ENCODE peak calls at places on chromosomes 5 and 9, in six cellular contexts. P is HCT116, E is SK-N-SH, F is K562, B is GM12878, N is H1. S is an unnamed sample.

GRCh38 chr5:36744041-36744677 is 132.4 kb upstream of the NIPBL start:
- DNase-seq in P (no peak), E (no peak), F (peak), B (no peak), N (no peak), S (no peak)

GRCh38 chr9:114078021-114078780 is at the start of gene AMBP:
- DNase-seq in P (no peak), E (peak), F (peak), B (no peak), N (no peak), S (no peak)

GRCh38 chr5:15510092-15510491 is 10.1 kb downstream of the FBXL7 start:
- DNase-seq in P (no peak), E (no peak), F (no peak), B (no peak), N (no peak), S (no peak)

GRCh38 chr5:96431376-96432244 is 1.4 kb downstream of the PCSK1 start:
- DNase-seq in P (no peak), E (no peak), F (peak), B (no peak), N (peak), S (no peak)

GRCh38 chr9:134846187-134846586 is 34.4 kb upstream of the FCN2 start:
- DNase-seq in P (no peak), E (no peak), F (no peak), B (no peak), N (no peak), S (no peak)

GRCh38 chr5:167866797-167867196 is 424.6 kb upstream of the WWC1 start:
- DNase-seq in P (no peak), E (no peak), F (no peak), B (no peak), N (no peak), S (no peak)

GRCh38 chr5:1058988-1059883 is 50.6 kb downstream of the NKD2 start:
- DNase-seq in P (no peak), E (peak), F (no peak), B (no peak), N (no peak), S (no peak)

GRCh38 chr9:71980266-71981018 is 69.0 kb downstream of the C9orf85 start:
- DNase-seq in P (no peak), E (no peak), F (no peak), B (no peak), N (no peak), S (no peak)

GRCh38 chr5:96402500-96402899 is 30.5 kb downstream of the PCSK1 start:
- DNase-seq in P (no peak), E (no peak), F (no peak), B (no peak), N (no peak), S (peak)

GRCh38 chr5:41413067-41413466 is 97.3 kb downstream of the PLCXD3 start:
- DNase-seq in P (no peak), E (no peak), F (no peak), B (no peak), N (no peak), S (no peak)

GRCh38 chr9:7963026-7963425 is 163.4 kb upstream of the DMAC1 start:
- DNase-seq in P (no peak), E (no peak), F (no peak), B (no peak), N (no peak), S (no peak)

GRCh38 chr5:100430268-100430900 is 104.8 kb upstream of the FAM174A start:
- DNase-seq in P (peak), E (peak), F (peak), B (peak), N (peak), S (peak)
- TF ChIP-seq JUND in P (no peak), E (no peak), F (no peak), B (no peak), N (no peak), S (no peak)

DNA sequence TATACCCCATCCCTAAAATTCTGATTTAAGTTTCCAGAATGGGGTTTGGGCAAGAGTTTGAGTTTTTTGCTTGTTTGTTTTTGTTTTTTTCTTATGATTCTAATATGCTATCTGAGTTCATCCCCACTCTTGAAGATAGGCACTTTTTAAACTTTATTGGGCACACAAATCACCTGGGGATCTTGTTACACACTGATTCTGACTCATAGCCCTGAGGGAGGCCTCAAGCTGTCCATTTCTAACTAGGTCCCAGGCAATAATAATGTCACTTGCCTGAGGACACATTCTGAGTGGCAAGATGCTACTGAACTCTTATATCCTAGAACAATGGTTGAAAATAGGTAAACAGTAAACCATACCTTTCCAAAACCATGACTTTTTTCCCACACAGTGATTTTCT is 22.8 kb upstream of the ABLIM3 start:
- DNase-seq in P (no peak), E (no peak), F (no peak), B (no peak), N (no peak), S (no peak)
- TF ChIP-seq JUND in P (peak), E (no peak), F (no peak), B (no peak), N (no peak), S (no peak)

DNA sequence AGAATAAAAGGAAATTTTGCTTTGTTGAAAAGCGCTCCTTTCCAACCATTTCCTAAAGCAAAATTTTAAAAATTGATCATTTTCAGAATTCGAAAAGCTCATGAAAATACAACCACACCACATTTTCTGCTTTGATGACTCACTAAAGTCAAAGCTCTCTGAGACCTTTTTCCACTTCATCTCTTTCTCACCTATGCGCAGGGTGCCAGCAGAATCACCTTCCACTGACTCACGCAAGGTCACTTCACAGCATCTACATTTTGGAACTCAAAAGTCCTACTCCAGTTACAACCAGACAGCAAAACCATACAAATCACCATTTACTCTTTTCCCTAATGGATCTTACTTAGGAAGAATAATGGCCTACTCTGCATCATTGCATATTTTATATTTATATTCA is 106.2 kb downstream of the MAP1B start:
- DNase-seq in P (no peak), E (no peak), F (no peak), B (no peak), N (no peak), S (no peak)
- TF ChIP-seq JUND in P (no peak), E (no peak), F (no peak), B (no peak), N (no peak), S (no peak)

DNA sequence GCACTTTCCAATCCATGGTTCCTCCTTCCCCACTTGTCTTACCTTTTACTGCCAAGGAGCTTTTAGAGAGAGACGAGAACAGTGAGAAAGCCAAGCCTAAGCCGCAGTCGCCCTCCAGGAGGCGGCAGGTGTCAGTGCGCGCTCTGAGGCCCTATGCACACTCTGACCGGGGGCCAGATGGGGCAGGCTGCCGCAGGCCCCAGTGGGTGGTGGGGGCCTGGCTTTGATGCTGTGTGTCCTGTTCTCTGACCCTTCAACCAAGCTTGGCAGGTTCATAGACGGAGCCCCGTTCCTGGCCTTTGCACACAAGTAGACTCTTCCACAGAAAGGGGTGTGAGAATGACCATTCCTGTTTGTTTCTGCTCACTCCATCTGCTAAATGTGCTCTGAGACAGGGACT is 77.3 kb downstream of the WNK2 start:
- DNase-seq in P (no peak), E (peak), F (no peak), B (no peak), N (peak), S (no peak)
- TF ChIP-seq JUND in P (no peak), E (no peak), F (no peak), B (no peak), N (no peak), S (no peak)

GRCh38 chr9:119221281-119221680 is 148.0 kb downstream of the BRINP1 start:
- DNase-seq in P (no peak), E (no peak), F (no peak), B (no peak), N (no peak), S (no peak)
- TF ChIP-seq JUND in P (no peak), E (no peak), F (no peak), B (no peak), N (no peak), S (no peak)

GRCh38 chr9:126128494-126129142 is 198.0 kb upstream of the MVB12B start:
- DNase-seq in P (no peak), E (peak), F (no peak), B (no peak), N (peak), S (no peak)
- TF ChIP-seq JUND in P (no peak), E (no peak), F (no peak), B (no peak), N (no peak), S (no peak)

GRCh38 chr5:142017832-142018427 is 5.1 kb upstream of the GNPDA1 start:
- DNase-seq in P (no peak), E (no peak), F (no peak), B (peak), N (no peak), S (no peak)
- TF ChIP-seq JUND in P (no peak), E (no peak), F (no peak), B (no peak), N (no peak), S (no peak)